ENCODE peak calls at places on chromosome 18, in eight cellular contexts. One of them, this sample, is unnamed.

GRCh38 chr18:9325716-9326115 is 8.9 kb upstream of the TWSG1 start:
- DNase-seq in thoracic aorta: no peak
- DNase-seq in tibial nerve: no peak
- DNase-seq in AG04450: no peak
- DNase-seq in fibroblast of mammary gland: no peak
- DNase-seq in cardiac muscle cell: no peak
- DNase-seq in astrocyte of the spinal cord: no peak
- DNase-seq in dorsolateral prefrontal cortex: no peak
- DNase-seq in this sample: no peak

GRCh38 chr18:6661692-6662415 is 67.7 kb upstream of the ARHGAP28 start:
- DNase-seq in thoracic aorta: no peak
- DNase-seq in tibial nerve: no peak
- DNase-seq in AG04450: no peak
- DNase-seq in fibroblast of mammary gland: no peak
- DNase-seq in cardiac muscle cell: peak
- DNase-seq in astrocyte of the spinal cord: no peak
- DNase-seq in dorsolateral prefrontal cortex: no peak
- DNase-seq in this sample: no peak

GRCh38 chr18:35581555-35582309 is at the start of gene GALNT1:
- DNase-seq in thoracic aorta: no peak
- DNase-seq in tibial nerve: no peak
- DNase-seq in AG04450: no peak
- DNase-seq in fibroblast of mammary gland: no peak
- DNase-seq in cardiac muscle cell: peak
- DNase-seq in astrocyte of the spinal cord: no peak
- DNase-seq in dorsolateral prefrontal cortex: peak
- DNase-seq in this sample: no peak

GRCh38 chr18:79614211-79615028 is 65.2 kb upstream of the CTDP1 start:
- DNase-seq in thoracic aorta: no peak
- DNase-seq in tibial nerve: no peak
- DNase-seq in AG04450: no peak
- DNase-seq in fibroblast of mammary gland: no peak
- DNase-seq in cardiac muscle cell: no peak
- DNase-seq in astrocyte of the spinal cord: no peak
- DNase-seq in dorsolateral prefrontal cortex: no peak
- DNase-seq in this sample: no peak

GRCh38 chr18:48132993-48133674 is 202.7 kb upstream of the SMAD2 start:
- DNase-seq in thoracic aorta: no peak
- DNase-seq in tibial nerve: no peak
- DNase-seq in AG04450: no peak
- DNase-seq in fibroblast of mammary gland: no peak
- DNase-seq in cardiac muscle cell: no peak
- DNase-seq in astrocyte of the spinal cord: no peak
- DNase-seq in dorsolateral prefrontal cortex: no peak
- DNase-seq in this sample: no peak

GRCh38 chr18:371616-371998 is 103.8 kb upstream of the THOC1 start:
- DNase-seq in thoracic aorta: no peak
- DNase-seq in tibial nerve: no peak
- DNase-seq in AG04450: no peak
- DNase-seq in fibroblast of mammary gland: no peak
- DNase-seq in cardiac muscle cell: peak
- DNase-seq in astrocyte of the spinal cord: no peak
- DNase-seq in dorsolateral prefrontal cortex: no peak
- DNase-seq in this sample: no peak

GRCh38 chr18:8623549-8624106 is 14.4 kb downstream of the RAB12 start:
- DNase-seq in thoracic aorta: no peak
- DNase-seq in tibial nerve: no peak
- DNase-seq in AG04450: no peak
- DNase-seq in fibroblast of mammary gland: no peak
- DNase-seq in cardiac muscle cell: no peak
- DNase-seq in astrocyte of the spinal cord: no peak
- DNase-seq in dorsolateral prefrontal cortex: no peak
- DNase-seq in this sample: peak

GRCh38 chr18:8960740-8961657 is 141.5 kb upstream of the NDUFV2 start:
- DNase-seq in thoracic aorta: no peak
- DNase-seq in tibial nerve: no peak
- DNase-seq in AG04450: no peak
- DNase-seq in fibroblast of mammary gland: peak
- DNase-seq in cardiac muscle cell: no peak
- DNase-seq in astrocyte of the spinal cord: peak
- DNase-seq in dorsolateral prefrontal cortex: no peak
- DNase-seq in this sample: peak

GRCh38 chr18:27901424-27902226 is 275.3 kb downstream of the CDH2 start:
- DNase-seq in thoracic aorta: no peak
- DNase-seq in tibial nerve: no peak
- DNase-seq in AG04450: no peak
- DNase-seq in fibroblast of mammary gland: no peak
- DNase-seq in cardiac muscle cell: no peak
- DNase-seq in astrocyte of the spinal cord: no peak
- DNase-seq in dorsolateral prefrontal cortex: no peak
- DNase-seq in this sample: no peak

GRCh38 chr18:53101719-53102118 is 761.7 kb downstream of the DCC start:
- DNase-seq in thoracic aorta: no peak
- DNase-seq in tibial nerve: no peak
- DNase-seq in AG04450: no peak
- DNase-seq in fibroblast of mammary gland: no peak
- DNase-seq in cardiac muscle cell: peak
- DNase-seq in astrocyte of the spinal cord: no peak
- DNase-seq in dorsolateral prefrontal cortex: no peak
- DNase-seq in this sample: no peak

GRCh38 chr18:8890957-8891464 is 185.7 kb downstream of the MTCL1 start:
- DNase-seq in thoracic aorta: no peak
- DNase-seq in tibial nerve: no peak
- DNase-seq in AG04450: peak
- DNase-seq in fibroblast of mammary gland: peak
- DNase-seq in cardiac muscle cell: no peak
- DNase-seq in astrocyte of the spinal cord: peak
- DNase-seq in dorsolateral prefrontal cortex: no peak
- DNase-seq in this sample: peak

DNA sequence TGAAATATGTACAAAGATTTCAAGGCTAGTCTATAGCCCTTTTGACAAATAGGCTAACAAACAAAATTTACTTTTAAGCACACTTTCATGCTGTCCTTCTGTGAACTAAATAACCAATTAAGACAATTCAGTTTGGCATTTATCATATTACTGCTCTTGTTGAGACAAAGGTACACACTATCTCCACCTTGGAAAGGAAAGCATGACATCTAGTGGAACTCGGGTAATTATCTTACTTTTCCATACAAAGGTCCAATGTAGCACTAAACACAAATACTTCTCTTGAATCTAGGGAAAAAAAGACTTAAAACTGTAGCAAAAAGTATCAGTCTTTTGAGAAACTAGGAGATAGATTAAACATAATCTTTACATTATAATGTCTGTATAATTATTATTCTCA is 125.0 kb upstream of the CD226 start:
- DNase-seq in thoracic aorta: no peak
- DNase-seq in tibial nerve: no peak
- DNase-seq in AG04450: peak
- DNase-seq in fibroblast of mammary gland: peak
- DNase-seq in cardiac muscle cell: peak
- DNase-seq in astrocyte of the spinal cord: peak
- DNase-seq in dorsolateral prefrontal cortex: no peak
- DNase-seq in this sample: peak
- TF ChIP-seq CTCF in thoracic aorta: no peak
- TF ChIP-seq CTCF in tibial nerve: no peak
- TF ChIP-seq CTCF in AG04450: peak
- TF ChIP-seq CTCF in fibroblast of mammary gland: peak
- TF ChIP-seq CTCF in cardiac muscle cell: peak
- TF ChIP-seq CTCF in astrocyte of the spinal cord: peak
- TF ChIP-seq CTCF in dorsolateral prefrontal cortex: no peak
- TF ChIP-seq CTCF in this sample: peak

GRCh38 chr18:21702602-21703001 is 2.0 kb downstream of the ABHD3 start:
- DNase-seq in thoracic aorta: no peak
- DNase-seq in tibial nerve: no peak
- DNase-seq in AG04450: no peak
- DNase-seq in fibroblast of mammary gland: no peak
- DNase-seq in cardiac muscle cell: no peak
- DNase-seq in astrocyte of the spinal cord: no peak
- DNase-seq in dorsolateral prefrontal cortex: no peak
- DNase-seq in this sample: no peak

GRCh38 chr18:21703241-21703820 is 1.2 kb downstream of the ABHD3 start:
- DNase-seq in thoracic aorta: no peak
- DNase-seq in tibial nerve: no peak
- DNase-seq in AG04450: no peak
- DNase-seq in fibroblast of mammary gland: no peak
- DNase-seq in cardiac muscle cell: no peak
- DNase-seq in astrocyte of the spinal cord: no peak
- DNase-seq in dorsolateral prefrontal cortex: no peak
- DNase-seq in this sample: no peak

GRCh38 chr18:21706386-21706865 is 1.9 kb upstream of the ABHD3 start:
- DNase-seq in thoracic aorta: no peak
- DNase-seq in tibial nerve: no peak
- DNase-seq in AG04450: no peak
- DNase-seq in fibroblast of mammary gland: no peak
- DNase-seq in cardiac muscle cell: no peak
- DNase-seq in astrocyte of the spinal cord: no peak
- DNase-seq in dorsolateral prefrontal cortex: no peak
- DNase-seq in this sample: no peak

GRCh38 chr18:21701621-21702020 is 3.0 kb downstream of the ABHD3 start:
- DNase-seq in thoracic aorta: no peak
- DNase-seq in tibial nerve: no peak
- DNase-seq in AG04450: no peak
- DNase-seq in fibroblast of mammary gland: no peak
- DNase-seq in cardiac muscle cell: no peak
- DNase-seq in astrocyte of the spinal cord: no peak
- DNase-seq in dorsolateral prefrontal cortex: no peak
- DNase-seq in this sample: no peak

DNA sequence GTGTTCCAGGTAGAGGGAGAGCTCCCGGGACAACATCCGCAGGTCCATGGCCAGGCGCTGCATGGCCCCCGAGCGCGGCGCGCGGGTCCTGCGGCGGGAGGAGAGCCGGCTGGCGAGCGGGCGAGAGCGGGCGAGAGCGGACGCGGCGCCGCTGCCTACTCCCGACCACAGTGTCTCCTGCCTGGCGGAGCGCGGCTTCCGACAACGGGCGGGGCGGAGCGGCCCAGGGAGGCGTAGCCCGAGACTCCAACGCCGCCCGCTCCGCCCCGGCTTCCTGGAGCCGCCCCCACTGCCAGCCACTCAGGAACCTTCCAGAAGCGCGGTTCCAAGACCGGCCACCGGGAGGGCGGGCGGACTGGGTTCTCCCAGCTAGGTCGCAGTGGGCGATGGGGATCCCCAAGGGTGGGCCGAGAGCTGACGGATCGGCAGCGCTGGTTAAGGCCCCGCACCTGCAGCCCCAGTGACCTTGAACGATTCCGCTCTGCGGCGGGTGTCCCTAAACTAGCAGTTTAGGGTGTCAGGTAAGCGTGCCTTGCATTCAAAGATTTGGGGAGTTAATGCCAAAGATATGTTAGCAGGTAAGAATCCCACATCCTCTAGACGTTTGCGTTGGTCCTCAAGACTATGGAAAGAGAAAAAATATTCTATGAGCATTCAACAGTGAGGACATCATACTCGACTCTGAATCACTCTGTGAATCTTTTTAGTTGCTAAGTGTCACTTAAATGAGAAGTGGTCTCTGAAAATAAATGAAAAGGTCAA is at the start of gene ABHD3:
- DNase-seq in thoracic aorta: peak
- DNase-seq in tibial nerve: peak
- DNase-seq in AG04450: peak
- DNase-seq in fibroblast of mammary gland: peak
- DNase-seq in cardiac muscle cell: peak
- DNase-seq in astrocyte of the spinal cord: peak
- DNase-seq in dorsolateral prefrontal cortex: peak
- DNase-seq in this sample: peak
- H3K4me3 ChIP-seq in thoracic aorta: peak
- H3K4me3 ChIP-seq in tibial nerve: peak
- H3K4me3 ChIP-seq in AG04450: peak
- H3K4me3 ChIP-seq in fibroblast of mammary gland: peak
- H3K4me3 ChIP-seq in cardiac muscle cell: peak
- H3K4me3 ChIP-seq in astrocyte of the spinal cord: peak
- H3K4me3 ChIP-seq in dorsolateral prefrontal cortex: peak
- H3K4me3 ChIP-seq in this sample: peak

GRCh38 chr18:58178476-58178875 is 134.4 kb downstream of the NEDD4L start:
- DNase-seq in thoracic aorta: no peak
- DNase-seq in tibial nerve: no peak
- DNase-seq in AG04450: peak
- DNase-seq in fibroblast of mammary gland: no peak
- DNase-seq in cardiac muscle cell: no peak
- DNase-seq in astrocyte of the spinal cord: no peak
- DNase-seq in dorsolateral prefrontal cortex: no peak
- DNase-seq in this sample: no peak

GRCh38 chr18:58180172-58180571 is 136.1 kb downstream of the NEDD4L start:
- DNase-seq in thoracic aorta: no peak
- DNase-seq in tibial nerve: no peak
- DNase-seq in AG04450: no peak
- DNase-seq in fibroblast of mammary gland: no peak
- DNase-seq in cardiac muscle cell: no peak
- DNase-seq in astrocyte of the spinal cord: no peak
- DNase-seq in dorsolateral prefrontal cortex: no peak
- DNase-seq in this sample: no peak

GRCh38 chr18:58175122-58175687 is 131.2 kb downstream of the NEDD4L start:
- DNase-seq in thoracic aorta: no peak
- DNase-seq in tibial nerve: no peak
- DNase-seq in AG04450: no peak
- DNase-seq in fibroblast of mammary gland: no peak
- DNase-seq in cardiac muscle cell: no peak
- DNase-seq in astrocyte of the spinal cord: no peak
- DNase-seq in dorsolateral prefrontal cortex: no peak
- DNase-seq in this sample: no peak

GRCh38 chr18:58176915-58177717 is 133.1 kb downstream of the NEDD4L start:
- DNase-seq in thoracic aorta: no peak
- DNase-seq in tibial nerve: peak
- DNase-seq in AG04450: peak
- DNase-seq in fibroblast of mammary gland: peak
- DNase-seq in cardiac muscle cell: no peak
- DNase-seq in astrocyte of the spinal cord: peak
- DNase-seq in dorsolateral prefrontal cortex: no peak
- DNase-seq in this sample: peak

GRCh38 chr18:58177886-58178470 is 134.0 kb downstream of the NEDD4L start:
- DNase-seq in thoracic aorta: no peak
- DNase-seq in tibial nerve: no peak
- DNase-seq in AG04450: no peak
- DNase-seq in fibroblast of mammary gland: no peak
- DNase-seq in cardiac muscle cell: no peak
- DNase-seq in astrocyte of the spinal cord: no peak
- DNase-seq in dorsolateral prefrontal cortex: no peak
- DNase-seq in this sample: no peak
- TF ChIP-seq CTCF in thoracic aorta: no peak
- TF ChIP-seq CTCF in tibial nerve: no peak
- TF ChIP-seq CTCF in AG04450: no peak
- TF ChIP-seq CTCF in fibroblast of mammary gland: no peak
- TF ChIP-seq CTCF in cardiac muscle cell: no peak
- TF ChIP-seq CTCF in astrocyte of the spinal cord: no peak
- TF ChIP-seq CTCF in dorsolateral prefrontal cortex: no peak
- TF ChIP-seq CTCF in this sample: no peak

GRCh38 chr18:10591891-10592290 is 66.1 kb downstream of the NAPG start:
- DNase-seq in thoracic aorta: no peak
- DNase-seq in tibial nerve: no peak
- DNase-seq in AG04450: no peak
- DNase-seq in fibroblast of mammary gland: no peak
- DNase-seq in cardiac muscle cell: no peak
- DNase-seq in astrocyte of the spinal cord: no peak
- DNase-seq in dorsolateral prefrontal cortex: no peak
- DNase-seq in this sample: peak

GRCh38 chr18:10590412-10590811 is 64.6 kb downstream of the NAPG start:
- DNase-seq in thoracic aorta: no peak
- DNase-seq in tibial nerve: no peak
- DNase-seq in AG04450: no peak
- DNase-seq in fibroblast of mammary gland: no peak
- DNase-seq in cardiac muscle cell: no peak
- DNase-seq in astrocyte of the spinal cord: no peak
- DNase-seq in dorsolateral prefrontal cortex: no peak
- DNase-seq in this sample: no peak

GRCh38 chr18:10588975-10589374 is 63.1 kb downstream of the NAPG start:
- DNase-seq in thoracic aorta: no peak
- DNase-seq in tibial nerve: no peak
- DNase-seq in AG04450: no peak
- DNase-seq in fibroblast of mammary gland: peak
- DNase-seq in cardiac muscle cell: no peak
- DNase-seq in astrocyte of the spinal cord: no peak
- DNase-seq in dorsolateral prefrontal cortex: peak
- DNase-seq in this sample: no peak
- H3K4me3 ChIP-seq in thoracic aorta: no peak
- H3K4me3 ChIP-seq in tibial nerve: no peak
- H3K4me3 ChIP-seq in AG04450: no peak
- H3K4me3 ChIP-seq in fibroblast of mammary gland: no peak
- H3K4me3 ChIP-seq in cardiac muscle cell: no peak
- H3K4me3 ChIP-seq in astrocyte of the spinal cord: no peak
- H3K4me3 ChIP-seq in dorsolateral prefrontal cortex: no peak
- H3K4me3 ChIP-seq in this sample: no peak